ENCODE peak calls at places on chromosomes 12 and 14, in six cellular contexts. O is Peyer's patch, R is H9, T is brain microvascular endothelial cell, N is GM06990, B is GM13976. F is an unnamed sample.

GRCh38 chr12:30794591-30795409 is 40.0 kb upstream of the CAPRIN2 start:
- DNase-seq in O (no peak), R (peak; percentile 90), T (peak; percentile 95), N (no peak), B (no peak), F (no peak)

GRCh38 chr14:65345264-65345663 is 67.3 kb upstream of the FUT8 start:
- DNase-seq in O (no peak), R (no peak), T (no peak), N (no peak), B (no peak), F (no peak)

GRCh38 chr14:100733152-100733850 is 6.6 kb downstream of the DLK1 start:
- DNase-seq in O (no peak), R (no peak), T (no peak), N (no peak), B (no peak), F (no peak)

GRCh38 chr14:49879683-49880204 is 13.1 kb upstream of the ARF6 start:
- DNase-seq in O (peak; percentile 76), R (peak; percentile 87), T (peak; percentile 31), N (peak; percentile 70), B (peak; percentile 70), F (peak; percentile 64)

GRCh38 chr12:104951759-104952509 is 6.2 kb downstream of the SLC41A2 start:
- DNase-seq in O (no peak), R (no peak), T (peak; percentile 59), N (no peak), B (no peak), F (no peak)

GRCh38 chr12:98863167-98863566 is 218.1 kb downstream of the APAF1 start:
- DNase-seq in O (no peak), R (peak; percentile 78), T (no peak), N (no peak), B (no peak), F (no peak)

GRCh38 chr12:88756153-88756552 is 175.9 kb upstream of the KITLG start:
- DNase-seq in O (no peak), R (no peak), T (no peak), N (no peak), B (no peak), F (no peak)

GRCh38 chr12:388012-388411 is 1.1 kb downstream of the KDM5A start:
- DNase-seq in O (no peak), R (no peak), T (no peak), N (no peak), B (no peak), F (no peak)

GRCh38 chr14:63614964-63615363 is 26.7 kb downstream of the WDR89 start:
- DNase-seq in O (no peak), R (no peak), T (peak; percentile 41), N (no peak), B (no peak), F (no peak)

GRCh38 chr14:95895720-95896119 is 19.1 kb downstream of the TUNAR start:
- DNase-seq in O (no peak), R (peak; percentile 82), T (no peak), N (no peak), B (peak; percentile 53), F (no peak)

GRCh38 chr14:99884834-99885648 is 91.8 kb downstream of the EML1 start:
- DNase-seq in O (no peak), R (no peak), T (peak; percentile 46), N (no peak), B (peak; percentile 68), F (peak; percentile 53)

GRCh38 chr12:52044284-52044983 is 6.8 kb upstream of the NR4A1 start:
- DNase-seq in O (no peak), R (no peak), T (no peak), N (no peak), B (no peak), F (no peak)

GRCh38 chr12:76290963-76291859 is 57.0 kb downstream of the BBS10 start:
- DNase-seq in O (no peak), R (no peak), T (no peak), N (no peak), B (no peak), F (no peak)

GRCh38 chr14:21215879-21216251 is 53.4 kb downstream of the HNRNPC start:
- DNase-seq in O (no peak), R (no peak), T (no peak), N (no peak), B (no peak), F (no peak)

GRCh38 chr12:25959069-25959961 is 833 bp downstream of the RASSF8 start:
- DNase-seq in O (peak; percentile 57), R (peak; percentile 59), T (peak; percentile 80), N (peak; percentile 18), B (no peak), F (peak; percentile 68)

GRCh38 chr14:37650356-37651037 is 55.1 kb downstream of the TTC6 start:
- DNase-seq in O (no peak), R (no peak), T (peak; percentile 2), N (no peak), B (no peak), F (no peak)

GRCh38 chr14:96126339-96126770 is 78.3 kb upstream of the BDKRB2 start:
- DNase-seq in O (no peak), R (no peak), T (no peak), N (no peak), B (peak; percentile 37), F (peak; percentile 26)

GRCh38 chr12:4579305-4580097 is 17.5 kb downstream of the DYRK4 start:
- DNase-seq in O (peak; percentile 59), R (no peak), T (peak; percentile 9), N (no peak), B (peak; percentile 52), F (peak; percentile 44)
- TF ChIP-seq CTCF in O (peak; percentile 49), R (peak; percentile 59), T (peak; percentile 59), N (peak; percentile 35), B (no peak), F (peak; percentile 20)

DNA sequence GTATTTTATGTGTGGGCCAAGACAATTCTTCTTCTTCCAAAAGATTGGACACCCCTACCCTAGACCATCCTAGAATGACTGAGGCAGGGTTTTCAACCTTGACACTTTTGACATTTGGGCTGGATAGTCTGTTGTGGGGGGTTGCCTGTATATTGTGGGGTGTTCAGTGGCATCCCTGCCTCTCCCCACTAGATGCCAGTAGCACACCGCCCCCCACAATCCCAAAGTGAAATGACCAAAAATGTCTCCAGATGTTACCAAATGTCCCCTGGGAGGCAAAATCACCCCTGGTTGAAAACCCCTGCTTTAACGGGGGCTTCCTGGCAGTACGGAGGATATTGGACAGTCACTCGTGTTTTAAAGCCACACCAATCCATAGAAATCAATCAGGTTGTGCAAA is 219.6 kb downstream of the PHETA1 start:
- DNase-seq in O (no peak), R (no peak), T (no peak), N (no peak), B (no peak), F (no peak)
- TF ChIP-seq CTCF in O (no peak), R (no peak), T (no peak), N (peak; percentile 26), B (no peak), F (no peak)

DNA sequence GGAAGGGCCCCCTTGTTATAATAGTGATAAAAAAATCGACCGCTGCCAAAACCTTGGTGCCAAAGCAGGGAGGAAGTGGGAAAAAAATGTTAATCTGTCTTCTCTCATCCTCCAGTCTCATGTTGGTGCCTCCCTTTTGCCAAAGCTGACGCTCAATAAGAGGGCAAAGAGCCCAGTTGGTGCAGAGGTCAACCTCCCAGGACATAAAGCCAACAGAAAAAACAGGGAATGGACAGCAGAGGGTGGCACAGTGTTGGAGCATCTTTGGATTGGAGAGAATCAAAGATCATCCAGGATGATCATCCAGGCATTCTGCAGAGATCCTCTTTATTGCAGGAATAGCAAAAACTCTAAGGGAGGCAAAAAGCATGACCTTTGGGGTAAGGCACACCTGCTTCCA is 9.8 kb upstream of the TTC9 start:
- DNase-seq in O (no peak), R (no peak), T (no peak), N (no peak), B (no peak), F (no peak)
- TF ChIP-seq CTCF in O (no peak), R (no peak), T (no peak), N (no peak), B (no peak), F (no peak)

DNA sequence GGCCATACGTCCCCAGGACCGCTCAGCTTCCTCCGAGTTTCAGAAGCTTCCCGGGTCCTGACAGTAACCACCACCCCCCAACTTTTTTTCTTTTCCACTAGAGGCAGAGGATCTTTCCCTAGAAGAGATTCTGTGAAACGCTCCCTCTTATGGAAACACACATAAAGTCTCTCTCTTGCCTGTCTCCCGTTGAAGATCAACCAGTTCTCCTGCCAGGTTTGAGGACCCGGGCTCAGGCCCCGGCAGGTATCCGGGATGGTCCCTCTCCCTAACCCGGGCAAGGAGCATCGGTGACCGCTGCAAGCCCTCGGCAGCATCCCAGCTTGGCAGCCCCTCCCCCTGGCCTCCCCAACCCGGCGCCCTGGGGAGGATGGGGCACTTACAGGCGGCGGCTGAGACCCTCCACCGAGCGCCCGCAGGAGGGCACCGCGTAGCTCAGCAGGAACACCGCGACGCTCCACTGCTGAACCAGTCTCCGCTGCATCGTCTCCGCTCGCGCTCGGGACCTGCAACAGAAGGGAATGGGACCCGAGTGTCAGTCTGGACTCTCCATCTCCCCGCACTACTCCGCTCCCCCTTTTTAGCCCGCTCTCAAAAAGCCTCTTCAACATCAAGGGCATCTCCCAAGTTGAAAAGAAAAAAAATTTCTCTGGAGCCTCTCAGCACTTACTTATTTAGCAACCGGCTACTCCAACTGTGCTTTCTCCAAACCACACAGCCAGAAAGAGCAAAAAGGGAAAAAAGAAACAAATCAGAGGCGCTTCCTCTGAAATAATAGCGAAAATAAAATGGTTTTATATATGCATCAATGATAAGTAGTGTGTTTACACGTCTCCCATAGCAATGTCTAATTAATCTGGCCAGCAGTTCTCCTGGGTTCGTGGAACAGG is 3.3 kb downstream of the PTHLH start:
- DNase-seq in O (no peak), R (peak; percentile 53), T (no peak), N (no peak), B (peak; percentile 29), F (peak; percentile 37)
- TF ChIP-seq CTCF in O (no peak), R (no peak), T (no peak), N (no peak), B (no peak), F (no peak)

DNA sequence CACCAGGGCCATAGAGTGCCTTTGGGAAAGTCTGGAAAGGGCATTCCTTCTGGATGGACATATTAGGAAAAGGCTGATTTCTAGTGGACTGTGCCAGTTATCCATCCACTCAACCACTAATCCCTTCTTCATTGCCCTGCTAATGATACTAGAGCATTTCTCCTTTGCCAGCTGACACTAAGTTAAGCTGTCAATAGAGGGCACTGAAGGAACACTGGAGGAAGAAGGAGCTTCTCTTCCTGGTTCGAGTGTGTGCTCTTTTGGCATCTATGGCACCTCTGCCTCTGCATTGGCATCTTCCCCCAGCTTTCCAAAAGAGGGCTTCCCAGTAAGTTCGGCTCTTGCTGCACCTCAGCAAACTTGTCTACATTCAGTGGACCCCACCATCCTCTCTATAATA is 165.4 kb downstream of the DERA start:
- DNase-seq in O (no peak), R (peak; percentile 45), T (no peak), N (no peak), B (peak; percentile 18), F (peak; percentile 39)
- TF ChIP-seq CTCF in O (peak; percentile 45), R (peak; percentile 77), T (peak; percentile 54), N (peak; percentile 52), B (peak; percentile 39), F (peak; percentile 45)

GRCh38 chr12:58966939-58967338 is 46.6 kb upstream of the LRIG3 start:
- DNase-seq in O (no peak), R (no peak), T (peak; percentile 4), N (no peak), B (no peak), F (no peak)
- TF ChIP-seq CTCF in O (no peak), R (no peak), T (no peak), N (no peak), B (no peak), F (no peak)